ENCODE peak calls at places on chromosomes 13 and 19, in eight cellular contexts. Y, K, Q, I, U, J, E and Z are unnamed samples.

GRCh38 chr19:10701955-10702307 is 692 bp downstream of the QTRT1 start:
- DNase-seq in U (no peak), K (peak; percentile 25), Y (no peak), I (no peak), Q (no peak), E (no peak), J (peak; percentile 14), Z (no peak)

GRCh38 chr13:105462981-105463380 is 1072.5 kb downstream of the EFNB2 start:
- DNase-seq in Y (no peak), J (no peak), Q (no peak), E (no peak), U (no peak), K (no peak), I (no peak), Z (no peak)

GRCh38 chr19:41431426-41432386 is 4.5 kb upstream of the B3GNT8 start:
- DNase-seq in K (no peak), E (no peak), I (no peak), Y (no peak), U (no peak), J (no peak), Q (no peak), Z (no peak)

GRCh38 chr19:1880611-1881392 is 4.5 kb downstream of the ABHD17A start:
- DNase-seq in Q (no peak), U (no peak), K (no peak), Y (no peak), I (no peak), E (no peak), J (no peak), Z (no peak)

GRCh38 chr13:113886561-113887112 is 22.8 kb upstream of the GAS6 start:
- DNase-seq in Q (no peak), I (no peak), K (no peak), E (no peak), J (no peak), U (no peak), Y (no peak), Z (no peak)

GRCh38 chr13:84399320-84400085 is 517.2 kb upstream of the SLITRK1 start:
- DNase-seq in J (no peak), I (no peak), Y (no peak), K (no peak), E (no peak), Q (no peak), U (no peak), Z (no peak)

GRCh38 chr13:48281556-48281955 is 22.0 kb upstream of the RB1 start:
- DNase-seq in E (no peak), U (no peak), Q (no peak), I (no peak), K (no peak), Y (no peak), J (no peak), Z (no peak)

GRCh38 chr19:53520547-53521372 is 17.2 kb upstream of the ZNF331 start:
- DNase-seq in U (peak; percentile 94), J (peak; percentile 60), Q (peak; percentile 89), I (peak; percentile 98), K (peak; percentile 87), Y (peak; percentile 96), E (peak; percentile 98), Z (peak; percentile 79)

GRCh38 chr19:4278460-4278901 is 585 bp upstream of the SHD start:
- DNase-seq in E (no peak), Q (no peak), J (no peak), I (no peak), K (no peak), U (no peak), Y (no peak), Z (no peak)